ENCODE peak calls at places on chromosomes 11 and 22, in six cellular contexts. D is A549, G is nephron progenitor cell, K is stomach, V is WTC11, Q is BE2C. R is an unnamed sample.

GRCh38 chr11:84819128-84819527 is 808.0 kb downstream of the DLG2 start:
- DNase-seq in D (no peak), G (no peak), K (no peak), V (no peak), Q (no peak), R (no peak)

GRCh38 chr22:19109198-19110063 is 12.8 kb downstream of the DGCR2 start:
- DNase-seq in D (peak), G (no peak), K (peak), V (no peak), Q (no peak), R (no peak)

GRCh38 chr11:76054330-76054729 is 152.0 kb downstream of the WNT11 start:
- DNase-seq in D (no peak), G (no peak), K (no peak), V (no peak), Q (no peak), R (no peak)

GRCh38 chr22:29987143-29987542 is 93.1 kb upstream of the HORMAD2 start:
- DNase-seq in D (no peak), G (no peak), K (no peak), V (no peak), Q (no peak), R (no peak)

GRCh38 chr11:12160680-12161079 is 50.3 kb downstream of the MICAL2 start:
- DNase-seq in D (no peak), G (no peak), K (no peak), V (no peak), Q (peak), R (no peak)

GRCh38 chr11:129798212-129798611 is 17.4 kb upstream of the TMEM45B start:
- DNase-seq in D (no peak), G (no peak), K (no peak), V (no peak), Q (no peak), R (no peak)

GRCh38 chr11:83910135-83910534 is 624.0 kb upstream of the CCDC90B start:
- DNase-seq in D (no peak), G (no peak), K (no peak), V (no peak), Q (no peak), R (no peak)

GRCh38 chr11:47398551-47398950 is 9.8 kb upstream of the SLC39A13 start:
- DNase-seq in D (no peak), G (no peak), K (no peak), V (no peak), Q (no peak), R (no peak)

GRCh38 chr11:124793466-124794278 is 6.5 kb downstream of the MSANTD2 start:
- DNase-seq in D (peak), G (peak), K (no peak), V (peak), Q (peak), R (no peak)

GRCh38 chr11:27740362-27741024 is 40.2 kb upstream of the BDNF start:
- DNase-seq in D (no peak), G (no peak), K (no peak), V (no peak), Q (no peak), R (no peak)

DNA sequence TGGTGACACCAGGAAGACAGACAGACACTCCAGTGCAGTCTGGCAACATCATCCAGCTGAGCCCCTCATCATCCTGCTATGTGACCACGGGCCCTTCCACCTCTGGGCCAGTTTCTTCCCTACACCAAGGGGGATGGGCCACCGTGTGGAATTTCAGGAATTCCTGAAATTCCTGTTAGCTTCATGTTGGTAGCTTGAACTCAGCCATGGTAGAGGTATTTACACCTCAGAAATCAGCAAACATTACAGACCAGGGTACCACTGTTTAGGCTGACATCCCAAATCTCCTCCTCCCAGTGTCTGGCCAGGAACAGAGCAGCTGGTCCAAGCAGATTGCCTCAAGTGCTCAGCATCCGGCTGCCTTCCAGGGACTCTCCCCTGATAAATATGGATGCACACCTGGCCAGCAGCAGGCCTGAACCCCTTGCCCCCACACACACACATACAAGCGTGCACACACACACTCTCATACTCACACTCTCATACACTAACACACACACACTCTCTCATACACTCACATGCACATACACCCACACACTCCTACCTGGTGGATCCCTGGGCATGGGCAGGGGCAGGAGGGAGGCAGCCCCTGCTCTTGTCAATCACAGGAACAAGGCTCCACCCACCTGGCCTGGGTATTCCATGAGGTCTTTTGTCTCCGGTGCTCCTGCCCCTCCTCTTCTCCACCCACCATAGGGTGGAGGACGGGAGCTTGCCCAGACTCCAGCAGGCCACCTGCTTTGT is 85.2 kb downstream of the BUD13 start:
- DNase-seq in D (no peak), G (no peak), K (no peak), V (peak), Q (no peak), R (peak)
- TF ChIP-seq CTCF in D (no peak), G (no peak), K (no peak), V (no peak), Q (no peak), R (no peak)

GRCh38 chr11:101288392-101288791 is 158.8 kb upstream of the PGR start:
- DNase-seq in D (no peak), G (no peak), K (no peak), V (no peak), Q (no peak), R (no peak)
- TF ChIP-seq CTCF in D (no peak), G (no peak), K (no peak), V (no peak), Q (peak), R (no peak)

DNA sequence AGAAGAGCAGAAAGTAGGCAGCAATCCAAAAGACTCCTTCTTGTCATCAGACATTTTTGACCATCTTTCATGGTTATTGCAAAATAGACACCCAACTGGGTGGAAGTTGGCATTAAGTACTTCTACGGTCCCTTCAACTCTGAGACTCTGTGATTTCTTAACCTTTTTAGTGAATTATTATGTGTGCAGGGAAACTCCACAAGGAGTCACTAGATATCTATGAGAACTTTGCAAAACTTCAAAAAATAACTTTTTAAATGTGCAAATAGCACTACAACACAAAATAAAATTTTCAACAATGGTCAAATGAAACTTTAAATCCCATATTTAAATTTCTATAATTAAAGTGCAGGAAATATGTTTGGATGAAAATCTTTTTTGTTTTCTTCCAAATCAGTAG is 88.7 kb downstream of the SLC17A6 start:
- DNase-seq in D (no peak), G (no peak), K (no peak), V (no peak), Q (no peak), R (no peak)
- TF ChIP-seq CTCF in D (no peak), G (no peak), K (no peak), V (no peak), Q (no peak), R (peak)

GRCh38 chr11:62054484-62055121 is 69.2 kb upstream of the INCENP start:
- DNase-seq in D (peak), G (no peak), K (peak), V (peak), Q (peak), R (no peak)
- TF ChIP-seq CTCF in D (peak), G (peak), K (peak), V (no peak), Q (peak), R (peak)

DNA sequence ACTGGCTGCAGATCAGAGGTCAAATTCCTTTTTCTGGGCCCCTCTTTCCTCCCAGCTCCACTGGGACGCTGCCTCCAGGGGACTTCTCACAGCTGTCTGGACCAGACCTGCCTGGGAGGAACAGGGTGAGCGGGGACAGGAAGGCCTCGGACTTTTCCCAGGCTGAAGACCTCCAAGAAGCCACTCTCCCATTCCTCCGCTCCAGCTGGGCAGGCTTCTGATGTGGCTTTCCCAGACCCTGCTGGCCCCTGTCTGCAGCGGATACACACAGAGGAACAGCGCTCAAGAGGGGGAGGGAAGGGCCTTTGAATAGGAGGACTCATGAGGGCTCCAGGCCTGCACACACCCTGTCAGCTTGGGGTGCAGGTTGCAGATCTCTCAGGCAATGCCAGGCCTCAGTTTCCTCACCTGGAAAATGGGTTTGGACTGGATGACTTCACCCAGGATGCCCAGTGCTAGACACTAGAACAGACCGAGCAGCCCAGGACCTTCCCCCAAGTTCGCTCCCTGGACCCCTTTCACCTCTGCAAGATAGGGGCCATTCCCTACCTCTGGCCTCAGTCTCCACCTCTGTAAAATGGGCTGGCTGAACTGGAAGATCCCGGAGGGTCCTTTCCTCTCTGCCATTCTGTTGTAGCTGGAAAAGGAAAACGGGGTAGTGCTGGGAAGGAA is 36.6 kb downstream of the MB start:
- DNase-seq in D (no peak), G (no peak), K (no peak), V (no peak), Q (no peak), R (no peak)
- TF ChIP-seq CTCF in D (no peak), G (no peak), K (no peak), V (no peak), Q (no peak), R (no peak)

GRCh38 chr11:111538407-111539114 is 2.0 kb upstream of the LAYN start:
- DNase-seq in D (no peak), G (no peak), K (no peak), V (no peak), Q (no peak), R (no peak)
- TF ChIP-seq CTCF in D (no peak), G (no peak), K (no peak), V (no peak), Q (no peak), R (no peak)

DNA sequence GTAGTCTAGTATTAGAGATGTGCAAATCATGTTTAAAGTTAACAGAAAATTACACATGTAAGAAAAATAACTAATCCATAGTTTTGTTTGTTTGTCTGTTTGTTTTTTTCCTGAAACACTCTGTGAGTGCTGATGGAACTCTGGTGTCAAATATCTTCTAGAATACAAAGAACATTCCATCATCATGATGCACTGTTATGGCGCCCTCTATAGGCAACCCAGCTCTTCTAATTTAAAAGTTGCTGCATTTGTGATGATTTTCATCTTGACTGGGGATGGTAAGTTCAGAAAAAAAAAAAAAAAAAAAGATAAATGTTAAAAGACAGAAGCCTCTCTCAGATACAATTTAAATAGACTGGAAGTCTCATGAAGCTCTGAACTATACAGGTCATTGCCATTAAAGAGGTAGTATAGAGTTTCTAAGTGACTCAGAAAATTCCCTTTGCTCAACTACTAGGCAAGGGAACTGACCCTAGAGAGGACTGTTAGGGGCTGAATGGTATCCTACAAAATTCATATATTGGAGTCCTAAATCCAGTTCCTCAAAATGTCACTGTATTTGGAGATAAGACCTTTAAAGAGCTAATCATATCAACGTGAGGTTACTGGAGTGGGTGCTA is 597.2 kb upstream of the ANO3 start:
- DNase-seq in D (no peak), G (peak), K (no peak), V (no peak), Q (no peak), R (no peak)
- TF ChIP-seq CTCF in D (no peak), G (peak), K (no peak), V (no peak), Q (peak), R (peak)

GRCh38 chr11:1705121-1706052 is 8.4 kb downstream of the KRTAP5-6 start:
- DNase-seq in D (no peak), G (no peak), K (no peak), V (no peak), Q (no peak), R (no peak)

GRCh38 chr11:1707751-1708150 is 10.8 kb downstream of the KRTAP5-6 start:
- DNase-seq in D (no peak), G (no peak), K (no peak), V (no peak), Q (no peak), R (no peak)

GRCh38 chr11:1703146-1703545 is 6.2 kb downstream of the KRTAP5-6 start:
- DNase-seq in D (no peak), G (no peak), K (no peak), V (no peak), Q (no peak), R (no peak)

GRCh38 chr11:1708716-1709115 is 11.7 kb downstream of the KRTAP5-6 start:
- DNase-seq in D (no peak), G (no peak), K (no peak), V (no peak), Q (no peak), R (no peak)

DNA sequence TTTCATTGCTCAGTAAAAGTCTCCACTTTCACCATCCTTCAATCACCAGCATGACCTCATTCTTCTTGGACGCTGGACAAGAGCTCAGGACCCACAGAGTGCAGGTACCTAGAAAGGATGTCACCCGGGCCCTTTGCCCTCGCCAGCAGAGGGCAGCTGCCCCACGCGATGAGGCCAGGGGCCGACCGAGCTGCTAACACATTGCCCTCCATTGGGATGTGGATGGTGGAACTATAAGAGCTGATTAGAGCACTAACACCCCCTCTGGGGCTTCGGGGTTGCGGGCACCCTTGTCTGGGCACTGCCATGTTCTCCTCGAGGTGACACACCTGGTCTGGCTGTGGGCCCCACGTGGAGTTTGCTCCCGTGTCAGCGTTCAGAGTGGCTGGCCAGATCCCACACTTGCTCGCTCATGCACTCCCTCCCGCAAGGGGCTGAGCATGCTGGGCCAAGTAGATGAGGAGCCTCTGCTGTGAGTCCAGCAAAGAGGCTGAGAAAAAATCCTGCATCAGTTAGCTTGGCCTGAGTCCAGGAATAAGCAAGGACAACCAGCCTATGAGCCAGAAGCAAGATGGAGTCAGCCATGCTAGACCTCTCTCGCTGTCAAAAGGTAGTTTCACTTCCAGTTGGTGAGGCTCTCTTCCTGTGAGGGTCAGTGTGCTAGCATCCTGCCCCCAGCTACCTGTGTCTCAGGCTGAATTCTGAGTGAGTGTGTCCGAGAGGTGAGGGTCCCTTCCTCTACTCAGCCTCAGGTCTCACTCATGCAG is 9.8 kb downstream of the KRTAP5-6 start:
- DNase-seq in D (peak), G (no peak), K (no peak), V (peak), Q (peak), R (no peak)
- TF ChIP-seq CTCF in D (peak), G (no peak), K (no peak), V (no peak), Q (peak), R (peak)

GRCh38 chr22:23223566-23224317 is 43.4 kb downstream of the BCR start:
- DNase-seq in D (no peak), G (no peak), K (no peak), V (no peak), Q (peak), R (no peak)
- TF ChIP-seq CTCF in D (no peak), G (no peak), K (no peak), V (no peak), Q (no peak), R (no peak)

GRCh38 chr11:113796663-113797259 is 17.2 kb downstream of the CLDN25 start:
- DNase-seq in D (peak), G (peak), K (peak), V (no peak), Q (peak), R (no peak)
- TF ChIP-seq CTCF in D (peak), G (peak), K (peak), V (peak), Q (peak), R (peak)

R was measured in osteocyte.